ENCODE peak calls at places on chromosomes 5 and 9, in six cellular contexts. A is esophagus squamous epithelium, R is left lung, M is tibial nerve, J is A549, P is NB4. N is an unnamed sample.

GRCh38 chr9:113352006-113352405 is 2.7 kb downstream of the BSPRY start:
- DNase-seq in M (no peak), A (no peak), P (no peak), J (no peak), R (no peak), N (no peak)

GRCh38 chr5:126015244-126016054 is 407.8 kb upstream of the GRAMD2B start:
- DNase-seq in A (no peak), M (no peak), R (no peak), J (no peak), P (no peak), N (peak; percentile 53)

GRCh38 chr5:160799160-160799559 is 52.9 kb downstream of the ATP10B start:
- DNase-seq in J (no peak), P (peak; percentile 89), M (no peak), R (no peak), A (no peak), N (no peak)

GRCh38 chr5:174724484-174725260 is at the start of gene MSX2:
- DNase-seq in A (no peak), J (peak; percentile 98), P (no peak), M (peak; percentile 42), R (peak; percentile 89), N (peak; percentile 40)

GRCh38 chr9:27179245-27179870 is 70.3 kb downstream of the TEK start:
- DNase-seq in P (no peak), A (no peak), M (no peak), R (no peak), J (no peak), N (peak; percentile 45)

GRCh38 chr9:4339783-4340335 is 40.0 kb upstream of the GLIS3 start:
- DNase-seq in A (no peak), M (no peak), R (no peak), J (peak; percentile 15), P (peak; percentile 36), N (peak; percentile 23)

GRCh38 chr5:128537306-128537998 is 593 bp downstream of the FBN2 start:
- DNase-seq in A (no peak), M (no peak), J (peak; percentile 26), R (peak; percentile 87), P (peak; percentile 86), N (peak; percentile 67)

GRCh38 chr5:154403776-154404387 is 41.9 kb upstream of the SAP30L start:
- DNase-seq in P (no peak), R (no peak), A (no peak), J (no peak), M (no peak), N (no peak)

DNA sequence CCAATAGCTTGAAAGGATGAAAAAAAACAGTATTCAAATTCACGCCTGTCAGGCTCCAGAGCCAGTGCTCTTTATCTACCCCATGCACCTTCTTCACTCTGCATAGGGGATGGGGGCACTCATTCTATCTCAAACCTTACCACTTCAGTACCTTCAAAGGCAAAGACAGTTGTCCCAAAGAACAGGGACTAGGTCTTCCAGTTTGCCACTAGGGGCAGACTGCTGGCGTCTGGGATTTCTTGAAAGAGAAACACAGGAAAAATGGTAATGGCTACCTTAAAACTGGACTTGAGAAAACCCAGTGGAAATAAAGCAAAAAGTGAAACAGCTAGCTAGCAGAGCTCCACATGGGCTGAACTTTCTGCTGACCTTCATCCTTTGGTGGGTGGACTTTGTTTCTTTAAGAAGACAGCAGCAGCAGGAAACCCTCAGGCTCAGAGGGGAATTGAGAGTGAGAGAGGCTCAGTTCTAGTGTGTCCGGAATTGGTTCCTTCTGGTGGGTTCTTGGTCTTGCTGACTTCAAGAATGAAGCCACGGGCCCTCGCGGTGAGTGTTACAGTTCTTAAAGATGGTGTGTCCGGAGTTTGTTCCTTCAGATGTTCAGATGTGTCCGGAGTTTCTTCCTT is 41.0 kb upstream of the SLC36A1 start:
- DNase-seq in J (peak; percentile 41), R (no peak), M (no peak), P (peak; percentile 12), A (no peak), N (peak; percentile 22)
- TF ChIP-seq CTCF in J (peak; percentile 36), R (peak; percentile 29), M (peak; percentile 18), P (peak; percentile 61), A (no peak), N (peak; percentile 60)

GRCh38 chr5:131000289-131000688 is 164.8 kb downstream of the HINT1 start:
- DNase-seq in P (no peak), M (no peak), J (no peak), R (no peak), A (no peak), N (no peak)
- H3K4me3 ChIP-seq in P (no peak overlapping the region), M (no peak overlapping the region), J (no peak overlapping the region), R (no peak overlapping the region), A (no peak overlapping the region), N (no peak overlapping the region)

GRCh38 chr9:121538221-121538620 is 38.6 kb upstream of the GGTA1 start:
- DNase-seq in M (no peak), J (no peak), R (no peak), P (no peak), A (no peak), N (peak; percentile 42)
- TF ChIP-seq CTCF in M (no peak), J (peak; percentile 23), R (no peak), P (no peak), A (no peak), N (peak; percentile 34)

GRCh38 chr9:117094493-117094892 is 320.4 kb downstream of the ASTN2 start:
- DNase-seq in P (no peak), A (no peak), R (no peak), M (no peak), J (no peak), N (no peak)
- H3K4me3 ChIP-seq in P (no peak overlapping the region), A (no peak overlapping the region), R (no peak overlapping the region), M (no peak overlapping the region), J (no peak overlapping the region), N (no peak overlapping the region)

GRCh38 chr5:77514457-77514856 is 22.3 kb upstream of the WDR41 start:
- DNase-seq in P (no peak), R (no peak), M (no peak), A (no peak), J (no peak), N (no peak)

DNA sequence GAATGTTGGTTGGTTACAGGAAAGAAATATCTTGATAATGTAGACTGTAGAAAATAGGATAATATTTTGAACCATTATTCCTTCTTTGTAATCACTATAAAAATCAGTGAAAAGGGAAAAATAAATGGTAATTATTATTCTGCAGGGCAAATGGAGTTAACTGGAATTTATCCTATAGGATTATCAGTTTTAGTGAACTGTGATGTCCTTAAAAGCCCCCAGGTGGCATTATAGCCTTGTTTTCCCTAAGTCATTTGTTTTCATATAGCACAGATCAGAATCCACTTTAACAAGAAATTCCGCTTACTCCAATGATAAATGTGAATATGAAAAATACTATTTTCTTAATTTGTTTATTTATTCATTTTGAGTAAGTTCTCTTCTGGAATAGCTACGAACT is 26.2 kb upstream of the WDR41 start:
- DNase-seq in M (no peak), P (peak; percentile 47), J (peak; percentile 7), A (no peak), R (no peak), N (peak; percentile 15)
- TF ChIP-seq CTCF in M (no peak), P (peak; percentile 12), J (peak; percentile 61), A (no peak), R (no peak), N (peak; percentile 19)